ENCODE peak calls at places on chromosomes 1 and 21, in seven cellular contexts. Q is A549, S is transverse colon, P is stomach, J is breast epithelium, H is ovary, O is HCT116. B is an unnamed sample.

GRCh38 chr1:35717911-35718476 is 690 bp downstream of the C1orf216 start:
- DNase-seq in H (peak; percentile 36), S (peak; percentile 45), P (peak; percentile 28), Q (peak; percentile 24), J (no peak), O (peak; percentile 13), B (no peak)

GRCh38 chr1:38183094-38183493 is 136.5 kb upstream of the POU3F1 start:
- DNase-seq in P (no peak), Q (no peak), S (no peak), O (no peak), H (no peak), J (no peak), B (no peak)

GRCh38 chr1:12528021-12528852 is 89.8 kb downstream of the DHRS3 start:
- DNase-seq in H (peak; percentile 81), Q (peak; percentile 61), P (peak; percentile 99), O (no peak), J (peak; percentile 65), S (peak; percentile 93), B (peak; percentile 71)

GRCh38 chr1:170530972-170531757 is 801 bp upstream of the GORAB start:
- DNase-seq in P (no peak), O (no peak), H (peak; percentile 32), Q (no peak), J (no peak), S (peak; percentile 13), B (peak; percentile 73)

GRCh38 chr1:154866257-154866994 is 3.7 kb downstream of the KCNN3 start:
- DNase-seq in P (no peak), Q (no peak), H (no peak), S (no peak), J (no peak), O (no peak), B (no peak)

GRCh38 chr1:235999259-235999925 is 65.5 kb downstream of the NID1 start:
- DNase-seq in J (no peak), O (peak; percentile 31), P (no peak), Q (peak; percentile 36), H (no peak), S (no peak), B (no peak)

GRCh38 chr1:25065246-25066238 is 135.5 kb upstream of the RUNX3 start:
- DNase-seq in J (no peak), Q (no peak), P (no peak), H (no peak), O (no peak), S (no peak), B (peak; percentile 86)

GRCh38 chr1:25727819-25728286 is 72.1 kb upstream of the SELENON start:
- DNase-seq in P (peak; percentile 79), Q (no peak), H (peak; percentile 85), O (no peak), S (peak; percentile 61), J (no peak), B (no peak)

GRCh38 chr1:18710002-18710401 is 79.4 kb downstream of the PAX7 start:
- DNase-seq in J (no peak), Q (no peak), O (no peak), P (no peak), S (no peak), H (no peak), B (no peak)

GRCh38 chr1:24586970-24587820 is 31.3 kb downstream of the NCMAP start:
- DNase-seq in J (peak; percentile 37), O (peak; percentile 37), P (peak; percentile 42), S (peak; percentile 39), H (no peak), Q (peak; percentile 49), B (no peak)

GRCh38 chr1:44276006-44276405 is 62.7 kb downstream of the DMAP1 start:
- DNase-seq in H (no peak), J (no peak), S (no peak), Q (no peak), P (no peak), O (no peak), B (no peak)

GRCh38 chr21:29261555-29262540 is 36.9 kb upstream of the BACH1 start:
- DNase-seq in O (no peak), P (no peak), J (no peak), Q (no peak), S (no peak), H (no peak), B (no peak)

GRCh38 chr1:39158330-39159086 is 46.0 kb upstream of the MACF1 start:
- DNase-seq in O (no peak), Q (peak; percentile 22), S (peak; percentile 87), J (peak; percentile 49), P (peak; percentile 85), H (no peak), B (no peak)

GRCh38 chr1:92728687-92729086 is 56.2 kb downstream of the EVI5 start:
- DNase-seq in H (no peak), O (no peak), P (no peak), J (no peak), S (no peak), Q (no peak), B (no peak)

GRCh38 chr21:45533731-45534571 is 8.3 kb downstream of the SLC19A1 start:
- DNase-seq in O (no peak), Q (no peak), H (no peak), P (peak; percentile 27), S (peak; percentile 10), J (no peak), B (peak; percentile 77)

GRCh38 chr1:24526940-24527542 is 24.4 kb downstream of the RCAN3 start:
- DNase-seq in H (no peak), J (no peak), S (no peak), O (peak; percentile 16), Q (peak; percentile 26), P (no peak), B (no peak)

GRCh38 chr1:156663178-156663577 is 14.0 kb downstream of the NES start:
- DNase-seq in J (no peak), Q (no peak), P (no peak), O (no peak), S (no peak), H (no peak), B (no peak)

GRCh38 chr1:198681831-198682756 is 43.3 kb downstream of the PTPRC start:
- DNase-seq in Q (no peak), P (peak; percentile 58), J (peak; percentile 38), S (peak; percentile 74), O (no peak), H (no peak), B (peak; percentile 89)

GRCh38 chr1:219505886-219506285 is 107.0 kb downstream of the ZC3H11B start:
- DNase-seq in P (no peak), H (no peak), J (no peak), O (no peak), S (no peak), Q (no peak), B (no peak)

GRCh38 chr1:116453906-116454305 is 80.9 kb downstream of the ATP1A1 start:
- DNase-seq in J (no peak), O (no peak), Q (no peak), S (no peak), H (no peak), P (no peak), B (no peak)

GRCh38 chr1:180231506-180232420 is 1.7 kb downstream of the LHX4 start:
- DNase-seq in Q (peak; percentile 80), H (no peak), P (no peak), S (no peak), J (no peak), O (peak; percentile 53), B (no peak)
- TF ChIP-seq POLR2A in Q (no peak), H (no peak), P (no peak), S (no peak), J (no peak), O (no peak), B (no peak)

DNA sequence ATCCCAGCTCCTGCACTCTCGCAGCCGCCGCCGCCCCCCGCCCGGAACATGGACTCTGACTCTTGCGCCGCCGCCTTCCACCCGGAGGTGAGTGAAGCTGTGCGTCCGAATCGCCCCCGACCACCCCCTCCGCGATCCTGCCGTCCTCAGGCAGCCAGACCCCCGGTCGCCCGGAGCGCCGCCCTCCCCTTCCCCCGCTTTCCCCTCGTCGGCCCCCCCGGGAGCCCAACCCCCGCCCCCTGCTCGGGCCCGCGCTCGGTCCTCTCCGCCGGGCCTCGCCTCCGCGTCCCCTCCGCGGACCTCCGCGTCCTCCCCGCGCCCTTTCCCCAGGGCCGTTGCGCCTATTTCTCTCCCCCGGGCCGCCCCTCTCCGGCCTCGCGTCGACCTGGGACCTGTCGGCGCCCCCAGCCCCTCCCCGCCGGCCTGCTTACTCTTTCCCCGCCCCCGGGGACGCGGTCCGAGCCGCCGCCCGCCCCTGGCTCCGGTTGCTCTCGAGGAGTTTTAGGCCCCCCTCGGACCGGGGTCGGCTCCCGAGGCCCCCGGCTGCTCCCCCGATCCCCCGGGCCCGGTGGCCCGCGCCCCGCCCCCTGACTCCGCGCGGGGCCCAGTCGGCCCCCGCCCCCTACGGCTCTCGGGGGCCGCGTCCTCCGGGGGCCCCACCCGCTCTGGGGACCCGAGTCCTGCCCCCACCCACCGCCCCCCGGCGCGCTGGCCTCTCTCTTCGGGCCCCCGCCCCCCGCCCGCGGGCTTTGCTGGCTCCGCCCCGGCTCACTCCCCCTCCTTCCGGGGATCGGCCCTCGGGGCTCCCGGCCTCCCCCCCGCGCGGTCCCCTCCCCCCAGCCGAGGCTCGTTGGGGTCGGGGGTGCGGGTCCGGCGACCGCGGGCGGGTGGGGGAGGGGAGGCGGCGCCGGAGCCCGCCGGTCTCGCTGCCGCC is 755 bp downstream of the PHF13 start:
- DNase-seq in J (no peak), Q (no peak), P (peak; percentile 52), O (no peak), H (peak; percentile 79), S (peak; percentile 64), B (peak; percentile 94)
- H3K4me1 ChIP-seq in J (peaks cover 7% of the 10 kb centered on the region), Q (peaks cover 12% of the 10 kb centered on the region), P (peaks cover 18% of the 10 kb centered on the region), O (peaks cover 8% of the 10 kb centered on the region), H (peaks cover 6% of the 10 kb centered on the region), S (peaks cover 23% of the 10 kb centered on the region), B (peaks cover 46% of the 10 kb centered on the region)

GRCh38 chr1:3735027-3735682 is 17.1 kb upstream of the CCDC27 start:
- DNase-seq in P (no peak), Q (no peak), H (no peak), J (no peak), S (no peak), O (no peak), B (no peak)

GRCh38 chr1:3735683-3736070 is 16.6 kb upstream of the CCDC27 start:
- DNase-seq in S (no peak), J (no peak), H (no peak), O (no peak), P (no peak), Q (no peak), B (no peak)

GRCh38 chr1:3734602-3735001 is 17.6 kb upstream of the CCDC27 start:
- DNase-seq in S (no peak), O (no peak), H (no peak), P (no peak), J (no peak), Q (no peak), B (no peak)

GRCh38 chr1:3736131-3736561 is 16.1 kb upstream of the CCDC27 start:
- DNase-seq in O (no peak), H (no peak), S (no peak), P (no peak), Q (no peak), J (no peak), B (no peak)

DNA sequence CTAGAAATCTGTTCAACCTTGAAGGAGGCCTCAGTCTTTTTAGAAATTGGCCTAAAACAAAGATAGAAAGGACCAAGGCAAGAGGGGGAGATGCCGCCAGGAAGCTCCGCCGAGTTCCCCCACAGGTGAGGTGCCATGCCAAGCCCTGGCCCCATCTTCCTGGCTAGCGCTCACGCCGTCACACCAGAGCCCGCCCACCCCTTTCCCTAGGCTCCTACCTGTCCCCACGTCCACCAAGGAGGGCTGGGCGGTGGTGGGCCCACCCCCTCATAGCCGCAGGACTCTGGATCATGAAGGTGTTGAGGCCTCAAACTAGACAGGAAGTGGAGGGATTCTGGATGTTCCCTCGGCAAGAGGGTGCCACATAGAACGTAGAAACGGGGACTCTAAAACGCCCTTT is 15.5 kb upstream of the CCDC27 start:
- DNase-seq in Q (no peak), J (no peak), P (no peak), H (no peak), S (no peak), O (no peak), B (peak; percentile 67)
- TF ChIP-seq CTCF in Q (no peak), J (no peak), P (no peak), H (no peak), S (no peak), O (no peak), B (no peak)

GRCh38 chr1:84959294-84959693 is 37.6 kb downstream of the MCOLN2 start:
- DNase-seq in Q (no peak), O (no peak), S (no peak), P (no peak), J (no peak), H (no peak), B (no peak)
- TF ChIP-seq POLR2A in Q (no peak), O (no peak), S (no peak), P (no peak), J (no peak), H (no peak), B (no peak)